ENCODE peak calls at places on chromosomes 12 and 14, in four cellular contexts. W, C, U and S are unnamed samples.

GRCh38 chr12:60106207-60106606 is 510.4 kb downstream of the SLC16A7 start:
- DNase-seq in W (no peak), C (no peak), U (no peak), S (no peak)

GRCh38 chr14:77459072-77459723 is 1.3 kb downstream of the AHSA1 start:
- DNase-seq in W (peak), C (peak), U (no peak), S (peak)

GRCh38 chr14:77808250-77808649 is 8.3 kb downstream of the ADCK1 start:
- DNase-seq in W (no peak), C (no peak), U (no peak), S (no peak)

GRCh38 chr14:32727827-32728226 is 210.9 kb upstream of the NPAS3 start:
- DNase-seq in W (no peak), C (no peak), U (no peak), S (no peak)

GRCh38 chr12:52789637-52790426 is 6.1 kb downstream of the KRT3 start:
- DNase-seq in W (no peak), C (no peak), U (no peak), S (peak)

GRCh38 chr14:37252434-37252833 is 54.7 kb downstream of the MIPOL1 start:
- DNase-seq in W (no peak), C (no peak), U (no peak), S (no peak)

GRCh38 chr14:68780358-68781160 is 12.3 kb downstream of the ZFP36L1 start:
- DNase-seq in W (no peak), C (peak), U (no peak), S (no peak)

GRCh38 chr12:45204757-45205156 is 11.1 kb upstream of the ANO6 start:
- DNase-seq in W (no peak), C (no peak), U (no peak), S (no peak)

GRCh38 chr14:101507306-101508150 is 53.8 kb upstream of the DIO3 start:
- DNase-seq in W (no peak), C (peak), U (peak), S (no peak)

GRCh38 chr12:3885179-3886094 is 12.2 kb upstream of the PARP11 start:
- DNase-seq in W (peak), C (no peak), U (no peak), S (peak)

GRCh38 chr12:16130359-16130758 is 147.1 kb downstream of the SLC15A5 start:
- DNase-seq in W (no peak), C (no peak), U (no peak), S (no peak)

GRCh38 chr12:107632246-107632645 is 53.4 kb upstream of the PWP1 start:
- DNase-seq in W (no peak), C (no peak), U (no peak), S (no peak)

GRCh38 chr12:87196329-87196728 is 832.9 kb downstream of the C12orf50 start:
- DNase-seq in W (no peak), C (no peak), U (no peak), S (no peak)

GRCh38 chr12:111635524-111635923 is 36.4 kb upstream of the ATXN2 start:
- DNase-seq in W (no peak), C (no peak), U (no peak), S (no peak)

DNA sequence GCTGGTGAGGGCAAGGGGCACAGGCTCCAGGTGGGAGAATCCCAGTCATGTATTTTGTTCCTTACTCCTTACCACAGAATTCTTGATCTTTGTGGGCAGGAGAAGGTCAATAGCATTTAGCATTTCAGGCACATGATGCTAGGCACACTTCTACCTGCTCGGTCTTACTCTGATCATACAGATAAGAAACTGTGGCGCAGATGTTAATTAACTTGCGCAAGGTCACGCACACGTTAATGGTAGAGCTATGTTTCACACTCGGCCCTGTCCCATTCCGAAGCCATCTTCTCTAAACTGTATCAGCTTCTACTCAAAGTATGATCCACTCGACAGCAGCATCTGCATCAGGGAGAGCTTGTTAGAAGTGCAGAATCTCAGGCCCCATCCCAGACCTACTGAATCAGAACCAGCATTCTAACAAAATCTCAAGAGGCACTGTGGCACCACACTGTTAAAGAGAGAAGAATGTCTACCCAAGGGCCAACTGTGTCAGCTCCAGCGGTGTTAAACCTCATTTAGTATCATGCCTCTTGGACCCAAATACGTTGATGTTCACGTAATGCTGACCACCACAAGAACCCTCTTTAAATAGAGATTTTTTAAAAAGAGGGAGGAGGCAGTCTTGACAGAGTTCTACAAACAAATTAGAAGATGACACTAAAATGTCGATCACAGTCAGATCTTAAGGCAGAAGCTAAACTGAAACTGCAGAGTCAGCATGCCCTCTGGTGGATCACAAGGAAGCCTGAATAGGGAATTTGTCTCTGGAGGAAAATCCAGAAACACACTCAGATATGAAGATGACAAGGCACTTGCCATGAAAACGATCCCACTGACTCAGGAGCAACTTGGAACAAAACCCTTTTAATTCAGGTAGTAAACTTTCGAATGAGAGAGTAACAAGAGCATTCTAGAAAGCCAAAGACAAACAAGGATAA is 7.3 kb downstream of the STXBP6 start:
- DNase-seq in W (no peak), C (no peak), U (no peak), S (no peak)
- TF ChIP-seq CTCF in W (peak), C (no peak), U (no peak), S (no peak)

GRCh38 chr12:94329366-94329765 is 130.3 kb downstream of the CEP83 start:
- DNase-seq in W (no peak), C (no peak), U (no peak), S (no peak)
- TF ChIP-seq CTCF in W (peak), C (no peak), U (no peak), S (no peak)

GRCh38 chr14:89356496-89356895 is 60.5 kb downstream of the FOXN3 start:
- DNase-seq in W (no peak), C (no peak), U (no peak), S (no peak)
- TF ChIP-seq CTCF in W (no peak), C (no peak), U (no peak), S (no peak)

GRCh38 chr14:24897793-24898192 is 152.2 kb downstream of the STXBP6 start:
- DNase-seq in W (no peak), C (no peak), U (no peak), S (no peak)

GRCh38 chr14:24904533-24904932 is 145.4 kb downstream of the STXBP6 start:
- DNase-seq in W (no peak), C (no peak), U (no peak), S (no peak)

GRCh38 chr14:24903337-24903736 is 146.6 kb downstream of the STXBP6 start:
- DNase-seq in W (no peak), C (no peak), U (no peak), S (no peak)

GRCh38 chr14:24895622-24896021 is 154.3 kb downstream of the STXBP6 start:
- DNase-seq in W (no peak), C (no peak), U (no peak), S (no peak)

DNA sequence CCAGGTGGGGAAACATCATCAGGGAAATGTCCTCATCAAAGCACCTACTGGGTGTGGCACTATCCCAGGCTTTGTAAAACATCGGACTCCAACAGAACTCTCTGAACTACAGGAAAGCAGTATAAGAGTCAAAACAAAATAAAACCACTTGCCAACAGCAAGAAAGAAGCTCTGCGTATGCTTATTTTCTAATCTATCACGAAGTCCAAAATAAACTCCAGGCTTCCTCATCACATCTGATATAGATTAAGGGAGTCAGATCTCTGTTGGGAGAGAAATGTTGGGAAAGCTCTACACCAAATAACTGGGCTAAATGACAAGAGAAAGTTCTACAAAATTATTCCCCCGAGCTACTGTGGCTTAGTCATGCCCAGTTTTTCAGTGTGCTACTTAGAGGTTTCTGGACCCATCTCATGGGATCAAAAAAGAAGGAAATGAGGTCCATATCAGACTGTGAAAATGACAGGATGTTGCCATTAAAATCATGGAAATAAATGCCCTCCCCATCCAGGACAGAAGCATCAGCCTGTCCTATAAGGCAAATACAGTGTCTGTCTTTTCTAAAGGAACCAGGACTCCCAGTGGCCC is 149.6 kb downstream of the STXBP6 start:
- DNase-seq in W (no peak), C (no peak), U (no peak), S (no peak)
- TF ChIP-seq CTCF in W (no peak), C (no peak), U (no peak), S (no peak)

DNA sequence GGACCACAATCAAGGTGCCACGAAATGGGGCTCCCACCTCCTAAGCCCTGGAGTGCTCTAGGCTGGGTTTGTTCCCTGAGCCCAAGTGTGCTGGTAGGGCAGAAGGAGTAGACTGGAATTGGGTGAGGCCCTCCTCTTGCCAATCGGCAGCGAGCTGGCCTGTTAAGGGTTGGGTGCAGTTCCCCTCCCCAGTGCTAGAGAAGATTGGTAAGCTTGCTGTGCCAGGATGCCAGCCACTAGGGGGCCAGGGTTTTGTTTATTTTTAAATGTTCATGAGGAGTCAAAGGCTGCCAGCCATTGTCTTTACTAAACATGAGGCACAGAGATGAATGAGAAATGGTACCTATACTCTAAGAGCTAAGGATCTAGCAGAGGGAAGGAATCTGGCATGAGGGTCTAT is 79.7 kb downstream of the SPTB start:
- DNase-seq in W (peak), C (peak), U (no peak), S (peak)
- TF ChIP-seq CTCF in W (peak), C (peak), U (peak), S (peak)

GRCh38 chr12:27063250-27063851 is 19.0 kb downstream of the C12orf71 start:
- DNase-seq in W (no peak), C (no peak), U (no peak), S (no peak)
- TF ChIP-seq CTCF in W (no peak), C (no peak), U (no peak), S (no peak)

DNA sequence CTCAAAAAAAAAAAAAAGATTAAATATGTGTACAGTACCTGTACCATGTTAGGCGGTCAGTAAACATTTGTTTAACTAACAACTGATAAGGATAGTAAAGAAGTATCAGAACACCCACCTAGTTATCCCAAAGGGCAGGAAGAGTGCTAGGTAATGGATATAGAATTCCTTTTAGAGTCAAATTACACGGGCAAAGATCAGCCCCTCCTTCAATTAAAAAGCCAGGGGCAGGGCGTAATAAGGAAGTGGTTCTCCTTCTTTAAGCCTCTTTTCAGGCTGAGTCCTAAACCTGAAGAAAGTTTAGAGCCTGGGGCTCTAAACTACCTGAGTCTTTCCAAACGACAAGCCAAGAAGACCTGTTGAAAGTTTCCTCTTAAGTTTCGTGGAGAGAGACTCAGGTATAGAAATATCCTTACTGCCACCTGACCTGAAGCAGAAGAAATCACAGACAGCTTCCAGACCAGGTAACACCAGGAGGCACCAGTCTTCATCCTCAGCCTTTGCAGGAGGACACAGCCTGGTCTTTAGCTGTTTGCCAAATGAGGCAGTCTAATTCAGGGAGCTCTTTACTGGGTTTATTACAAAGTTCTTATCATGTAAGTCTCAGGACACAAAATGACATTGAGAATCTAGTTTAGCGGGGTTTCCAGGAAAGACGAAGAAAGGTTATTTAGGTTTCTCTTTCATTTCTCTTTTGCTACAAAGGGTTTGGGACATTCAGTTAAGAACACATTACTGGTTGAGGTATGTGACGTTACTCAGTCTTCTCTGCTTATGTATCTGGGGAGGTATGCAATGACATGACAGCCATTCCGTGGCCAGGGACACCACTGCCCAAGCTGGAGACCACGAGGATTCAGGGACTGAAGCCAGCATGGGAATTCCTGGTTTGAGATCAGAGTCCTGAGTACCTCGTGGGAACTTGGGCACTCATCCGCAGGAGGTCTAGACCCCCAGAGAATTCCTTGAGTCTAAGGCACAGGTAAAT is at the start of gene BCL2L14:
- DNase-seq in W (no peak), C (no peak), U (no peak), S (peak)
- TF ChIP-seq CTCF in W (no peak), C (no peak), U (no peak), S (no peak)